ENCODE peak calls at places on chromosomes 7 and 10, in seven cellular contexts. K is IMR-90, X is iPS DF 6.9, Z is Panc1, L is AG04450, O is GM12878, D is keratinocyte. R is an unnamed sample. For H3K27me3, the result is how much of the 10 kb centered on the place peaks cover.

GRCh38 chr10:127535802-127536515 is 13.2 kb upstream of the NPS start:
- DNase-seq in K (no peak), X (no peak), Z (no peak), L (no peak), O (no peak), D (no peak), R (no peak)

GRCh38 chr7:103446046-103446520 is at the start of gene SLC26A5:
- DNase-seq in K (no peak), X (no peak), Z (no peak), L (no peak), O (no peak), D (no peak), R (peak)

GRCh38 chr10:125102821-125103220 is 57.5 kb downstream of the CTBP2 start:
- DNase-seq in K (no peak), X (no peak), Z (no peak), L (no peak), O (no peak), D (peak), R (no peak)

GRCh38 chr10:100878291-100878910 is 34.4 kb upstream of the SLF2 start:
- DNase-seq in K (peak), X (peak), Z (peak), L (peak), O (no peak), D (no peak), R (peak)

GRCh38 chr7:38178004-38178694 is at the start of gene STARD3NL:
- DNase-seq in K (peak), X (peak), Z (peak), L (peak), O (peak), D (peak), R (peak)

GRCh38 chr7:70032673-70033072 is 434.4 kb downstream of the AUTS2 start:
- DNase-seq in K (no peak), X (no peak), Z (no peak), L (no peak), O (no peak), D (no peak), R (no peak)

GRCh38 chr10:68075550-68076004 is 494 bp upstream of the HERC4 start:
- DNase-seq in K (no peak), X (no peak), Z (no peak), L (no peak), O (no peak), D (no peak), R (no peak)

GRCh38 chr10:95513008-95513589 is 48.1 kb downstream of the SORBS1 start:
- DNase-seq in K (no peak), X (no peak), Z (no peak), L (no peak), O (no peak), D (no peak), R (no peak)

GRCh38 chr10:3943695-3944257 is 158.8 kb upstream of the KLF6 start:
- DNase-seq in K (no peak), X (no peak), Z (no peak), L (no peak), O (no peak), D (no peak), R (no peak)

GRCh38 chr7:133365892-133366291 is 113.0 kb downstream of the EXOC4 start:
- DNase-seq in K (peak), X (no peak), Z (no peak), L (no peak), O (no peak), D (no peak), R (no peak)

GRCh38 chr7:1455241-1455939 is 3.9 kb downstream of the MICALL2 start:
- DNase-seq in K (no peak), X (no peak), Z (no peak), L (no peak), O (no peak), D (no peak), R (peak)
- H3K4me3 ChIP-seq in K (no peak), X (no peak), Z (peak), L (no peak), O (no peak), D (peak), R (no peak)

GRCh38 chr7:155973451-155973997 is 161.3 kb upstream of the SHH start:
- DNase-seq in K (no peak), X (no peak), Z (no peak), L (no peak), O (no peak), D (no peak), R (no peak)

GRCh38 chr7:155975490-155975889 is 163.2 kb upstream of the SHH start:
- DNase-seq in K (no peak), X (no peak), Z (no peak), L (no peak), O (no peak), D (no peak), R (no peak)

GRCh38 chr7:155972651-155973349 is 160.5 kb upstream of the SHH start:
- DNase-seq in K (no peak), X (no peak), Z (no peak), L (no peak), O (no peak), D (no peak), R (no peak)

GRCh38 chr7:155972247-155972646 is 160.0 kb upstream of the SHH start:
- DNase-seq in K (no peak), X (no peak), Z (no peak), L (no peak), O (no peak), D (no peak), R (no peak)

GRCh38 chr7:155974186-155974897 is 162.1 kb upstream of the SHH start:
- DNase-seq in K (no peak), X (no peak), Z (no peak), L (no peak), O (no peak), D (no peak), R (no peak)
- H3K27me3 ChIP-seq in K (under half), X (under half), Z (under half), L (under half), O (under half), D (under half), R (under half)

DNA sequence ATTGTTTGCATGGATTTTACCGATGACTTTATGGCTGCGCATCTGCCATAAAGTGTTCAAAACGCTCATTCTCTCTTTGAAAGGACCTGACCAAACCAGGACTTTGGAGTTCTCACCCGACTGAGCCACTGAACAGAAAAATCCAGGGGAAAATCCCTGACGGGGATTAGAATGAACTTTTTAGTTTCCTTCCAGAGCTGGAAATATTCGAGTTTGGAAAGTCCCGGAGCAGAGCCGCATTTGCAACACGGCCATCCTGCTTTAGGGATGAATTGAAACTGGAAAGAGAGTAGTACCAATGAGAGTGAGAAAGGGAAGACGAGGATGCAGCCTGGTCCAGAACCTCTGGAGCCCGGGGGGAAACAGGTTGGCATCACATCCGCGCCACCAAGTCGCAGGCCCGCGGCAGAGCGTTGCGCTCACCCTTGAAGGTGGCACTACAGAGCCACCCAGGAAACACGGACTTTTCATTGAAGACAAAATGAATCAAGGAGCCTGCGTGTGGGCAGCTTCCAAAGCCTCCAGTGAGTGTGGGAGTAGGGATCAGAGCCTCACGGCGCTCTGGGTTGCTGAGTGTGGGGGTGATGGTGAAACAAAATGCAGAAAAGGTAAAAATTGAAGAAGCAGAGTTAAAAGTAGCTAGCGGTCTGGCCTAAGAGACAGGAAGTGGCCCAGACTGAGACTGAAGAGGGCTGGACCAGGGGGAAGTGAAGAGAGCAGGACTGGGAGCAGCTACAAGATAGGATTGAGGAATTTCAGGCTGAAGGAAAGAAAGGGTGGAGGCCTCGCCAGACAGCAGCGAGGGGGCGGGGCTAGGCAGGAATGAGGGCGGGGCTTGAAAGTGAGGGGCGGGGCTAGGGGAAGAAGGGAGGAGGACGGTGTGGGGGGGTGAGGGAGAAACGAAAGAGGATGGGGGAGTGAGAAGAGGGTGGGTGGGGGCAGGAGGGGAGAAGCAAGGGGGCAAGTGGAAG is 1.9 kb downstream of the SMURF1 start:
- DNase-seq in K (peak), X (no peak), Z (no peak), L (peak), O (no peak), D (no peak), R (peak)
- H3K4me3 ChIP-seq in K (peak), X (peak), Z (peak), L (peak), O (peak), D (peak), R (peak)

DNA sequence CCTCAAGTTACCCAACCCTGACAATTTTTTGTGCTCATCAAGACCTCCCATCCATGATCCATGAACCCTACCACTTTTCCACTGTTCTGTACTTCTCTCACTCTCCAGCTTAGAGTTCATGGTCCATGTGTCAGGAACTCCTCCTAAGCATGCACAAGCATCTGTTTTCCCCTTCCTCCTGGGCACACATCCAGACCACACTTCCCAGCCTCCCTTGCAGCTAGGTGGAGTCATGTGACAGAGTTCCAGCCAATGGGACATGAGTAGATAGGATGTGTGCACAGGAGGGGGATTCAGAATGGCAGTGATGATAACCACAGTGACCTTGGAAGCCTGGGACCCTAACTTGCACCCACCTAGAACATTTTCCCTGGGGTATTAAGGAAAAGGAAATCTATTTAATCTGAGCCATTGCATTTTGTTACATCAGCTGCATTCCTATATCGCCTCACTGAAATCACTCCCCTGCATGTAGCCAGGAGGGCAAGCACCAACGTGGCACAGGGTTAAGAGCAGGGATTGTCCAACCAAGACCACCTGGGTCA is 9.6 kb upstream of the FRMPD2 start:
- DNase-seq in K (no peak), X (no peak), Z (no peak), L (no peak), O (no peak), D (no peak), R (no peak)
- H3K27me3 ChIP-seq in K (under half), X (under half), Z (under half), L (under half), O (under half), D (under half), R (under half)

DNA sequence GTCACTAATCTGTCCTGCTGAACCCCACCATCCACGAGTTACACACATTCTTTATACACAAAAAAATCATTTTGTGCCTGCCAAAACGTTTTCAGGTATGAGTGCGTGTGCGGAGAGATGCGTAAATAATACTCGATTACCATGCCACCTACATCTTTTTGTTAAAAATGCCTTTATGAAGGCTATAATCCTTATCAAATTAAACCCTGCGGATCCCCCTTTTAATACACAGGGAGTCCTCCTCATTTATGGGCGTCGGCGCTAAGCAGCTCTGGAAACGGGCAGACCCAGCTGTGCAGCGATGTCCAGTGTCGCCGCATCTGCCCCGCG is 130.2 kb downstream of the SPAG6 start:
- DNase-seq in K (no peak), X (no peak), Z (no peak), L (no peak), O (no peak), D (no peak), R (no peak)
- H3K4me3 ChIP-seq in K (peak), X (peak), Z (peak), L (peak), O (peak), D (no peak), R (peak)

GRCh38 chr10:129959544-129960492 is 4.3 kb downstream of the EBF3 start:
- DNase-seq in K (no peak), X (no peak), Z (no peak), L (no peak), O (no peak), D (no peak), R (peak)

GRCh38 chr10:129962558-129963075 is 1.5 kb downstream of the EBF3 start:
- DNase-seq in K (no peak), X (no peak), Z (no peak), L (no peak), O (no peak), D (no peak), R (no peak)

GRCh38 chr10:129960493-129961273 is 3.4 kb downstream of the EBF3 start:
- DNase-seq in K (no peak), X (no peak), Z (no peak), L (no peak), O (no peak), D (no peak), R (peak)

GRCh38 chr10:129962092-129962494 is 2.0 kb downstream of the EBF3 start:
- DNase-seq in K (no peak), X (no peak), Z (no peak), L (no peak), O (no peak), D (no peak), R (peak)

GRCh38 chr10:129961274-129961839 is 2.7 kb downstream of the EBF3 start:
- DNase-seq in K (no peak), X (no peak), Z (no peak), L (no peak), O (no peak), D (no peak), R (no peak)
- H3K27me3 ChIP-seq in K (half or more), X (half or more), Z (under half), L (half or more), O (under half), D (half or more), R (half or more)

GRCh38 chr7:121456015-121456414 is 59.9 kb upstream of the FAM3C start:
- DNase-seq in K (no peak), X (no peak), Z (no peak), L (no peak), O (no peak), D (no peak), R (no peak)

GRCh38 chr7:121451367-121452073 is 55.4 kb upstream of the FAM3C start:
- DNase-seq in K (no peak), X (no peak), Z (no peak), L (no peak), O (no peak), D (no peak), R (no peak)

GRCh38 chr7:121459148-121459547 is 63.0 kb upstream of the FAM3C start:
- DNase-seq in K (no peak), X (no peak), Z (no peak), L (no peak), O (no peak), D (no peak), R (no peak)

GRCh38 chr7:121452400-121452799 is 56.3 kb upstream of the FAM3C start:
- DNase-seq in K (no peak), X (no peak), Z (no peak), L (no peak), O (no peak), D (no peak), R (no peak)

GRCh38 chr7:121456785-121457359 is 60.8 kb upstream of the FAM3C start:
- DNase-seq in K (no peak), X (no peak), Z (no peak), L (no peak), O (no peak), D (no peak), R (no peak)
- H3K4me3 ChIP-seq in K (no peak), X (no peak), Z (no peak), L (no peak), O (no peak), D (no peak), R (no peak)

GRCh38 chr10:117167346-117168134 is 29.5 kb upstream of the VAX1 start:
- DNase-seq in K (no peak), X (no peak), Z (no peak), L (no peak), O (no peak), D (no peak), R (peak)

GRCh38 chr10:117169480-117169879 is 27.8 kb upstream of the KCNK18 start:
- DNase-seq in K (no peak), X (no peak), Z (no peak), L (no peak), O (no peak), D (no peak), R (no peak)

GRCh38 chr10:117168729-117169128 is 28.6 kb upstream of the KCNK18 start:
- DNase-seq in K (no peak), X (no peak), Z (no peak), L (no peak), O (no peak), D (no peak), R (peak)

GRCh38 chr10:117168135-117168674 is 29.1 kb upstream of the KCNK18 start:
- DNase-seq in K (peak), X (no peak), Z (no peak), L (no peak), O (no peak), D (no peak), R (peak)

DNA sequence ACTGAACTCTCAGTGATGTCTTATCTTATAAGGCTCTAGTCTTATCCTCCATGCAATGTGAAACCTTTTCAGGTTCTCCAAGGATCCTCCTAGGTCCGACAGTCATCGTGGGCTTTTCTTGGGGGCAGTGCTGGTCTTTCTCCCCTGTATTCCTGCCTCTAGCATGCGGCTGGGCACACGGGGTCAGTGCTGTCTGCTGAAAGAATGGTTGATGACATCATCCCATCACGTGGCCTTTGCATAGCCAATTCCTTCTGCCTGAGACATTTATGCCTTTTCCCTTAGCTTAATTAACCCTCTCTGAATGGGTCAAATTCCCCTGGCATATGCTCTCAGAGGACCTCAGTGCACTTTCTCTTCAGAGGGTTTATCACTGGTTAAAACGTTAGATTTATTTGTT is 27.0 kb upstream of the KCNK18 start:
- DNase-seq in K (no peak), X (no peak), Z (no peak), L (no peak), O (no peak), D (no peak), R (peak)
- H3K27me3 ChIP-seq in K (half or more), X (half or more), Z (under half), L (half or more), O (under half), D (half or more), R (half or more)

GRCh38 chr10:132319853-132320669 is 11.9 kb upstream of the LRRC27 start:
- DNase-seq in K (peak), X (no peak), Z (peak), L (peak), O (peak), D (no peak), R (no peak)
- H3K4me3 ChIP-seq in K (no peak), X (no peak), Z (no peak), L (no peak), O (no peak), D (no peak), R (no peak)

R was measured in H7.